ENCODE peak calls at places on chromosomes 13 and 19, in five cellular contexts. L, B, W, P and C are unnamed samples.

GRCh38 chr19:30557927-30558557 is 185.9 kb downstream of the ZNF536 start:
- DNase-seq in L (no peak), B (no peak), W (no peak), P (peak), C (no peak)

GRCh38 chr13:21639604-21640003 is 31.3 kb upstream of the FGF9 start:
- DNase-seq in L (no peak), B (no peak), W (no peak), P (no peak), C (no peak)

GRCh38 chr13:107373551-107373950 is 805.6 kb upstream of the ARGLU1 start:
- DNase-seq in L (peak), B (no peak), W (peak), P (peak), C (no peak)

GRCh38 chr13:59360108-59360507 is 803.6 kb downstream of the DIAPH3 start:
- DNase-seq in L (no peak), B (no peak), W (no peak), P (peak), C (peak)

GRCh38 chr13:31880849-31881494 is 141.6 kb downstream of the RXFP2 start:
- DNase-seq in L (no peak), B (no peak), W (no peak), P (no peak), C (no peak)

GRCh38 chr19:46674416-46675178 is 13.6 kb upstream of the DACT3 start:
- DNase-seq in L (no peak), B (peak), W (peak), P (peak), C (peak)

GRCh38 chr13:113162783-113163685 is 4.6 kb downstream of the PROZ start:
- DNase-seq in L (peak), B (no peak), W (no peak), P (no peak), C (peak)

GRCh38 chr19:14649020-14649419 is 25.6 kb downstream of the ADGRE3 start:
- DNase-seq in L (no peak), B (no peak), W (no peak), P (no peak), C (no peak)

GRCh38 chr19:29704562-29705558 is 10.2 kb downstream of the C19orf12 start:
- DNase-seq in L (no peak), B (no peak), W (no peak), P (no peak), C (no peak)

GRCh38 chr19:6020166-6020967 is 42.4 kb upstream of the RANBP3 start:
- DNase-seq in L (no peak), B (no peak), W (no peak), P (no peak), C (no peak)

GRCh38 chr19:48632692-48633147 is 4.5 kb downstream of the DBP start:
- DNase-seq in L (peak), B (no peak), W (peak), P (no peak), C (no peak)

GRCh38 chr13:101289764-101290163 is 126.5 kb downstream of the NALCN start:
- DNase-seq in L (peak), B (no peak), W (peak), P (peak), C (peak)

GRCh38 chr13:28754698-28755545 is 36.2 kb upstream of the SLC46A3 start:
- DNase-seq in L (peak), B (peak), W (no peak), P (peak), C (peak)

GRCh38 chr19:34808566-34808965 is 35.6 kb upstream of the ZNF599 start:
- DNase-seq in L (no peak), B (no peak), W (peak), P (no peak), C (no peak)

GRCh38 chr13:74574964-74575728 is 440.9 kb upstream of the KLF12 start:
- DNase-seq in L (no peak), B (no peak), W (no peak), P (peak), C (no peak)

GRCh38 chr13:22214184-22214583 is 543.3 kb downstream of the FGF9 start:
- DNase-seq in L (no peak), B (no peak), W (no peak), P (no peak), C (no peak)

GRCh38 chr19:39342647-39343305 is 555 bp downstream of the SAMD4B start:
- DNase-seq in L (peak), B (no peak), W (no peak), P (peak), C (no peak)

GRCh38 chr13:106488075-106488474 is 47.4 kb downstream of the EFNB2 start:
- DNase-seq in L (no peak), B (no peak), W (no peak), P (no peak), C (no peak)

GRCh38 chr19:44955500-44956439 is 590 bp downstream of the CLPTM1 start:
- DNase-seq in L (no peak), B (no peak), W (peak), P (no peak), C (no peak)

GRCh38 chr13:111130111-111130508 is 15.0 kb downstream of the ARHGEF7 start:
- DNase-seq in L (no peak), B (no peak), W (no peak), P (no peak), C (no peak)

GRCh38 chr13:112907916-112908315 is 61.1 kb upstream of the MCF2L start:
- DNase-seq in L (no peak), B (no peak), W (no peak), P (no peak), C (no peak)

GRCh38 chr19:1699998-1700732 is 47.8 kb upstream of the TCF3 start:
- DNase-seq in L (no peak), B (no peak), W (no peak), P (no peak), C (no peak)

GRCh38 chr19:47608074-47608907 is 643 bp upstream of the BICRA start:
- DNase-seq in L (peak), B (peak), W (peak), P (peak), C (peak)

GRCh38 chr13:44576396-44577235 is 486 bp upstream of the TSC22D1 start:
- DNase-seq in L (peak), B (no peak), W (no peak), P (no peak), C (peak)

GRCh38 chr19:8449830-8450229 is 5.1 kb downstream of the HNRNPM start:
- DNase-seq in L (no peak), B (no peak), W (no peak), P (peak), C (no peak)

GRCh38 chr13:29501674-29502073 is 93.8 kb downstream of the SLC7A1 start:
- DNase-seq in L (no peak), B (no peak), W (no peak), P (no peak), C (no peak)

GRCh38 chr13:83048419-83048818 is 833.9 kb downstream of the SLITRK1 start:
- DNase-seq in L (no peak), B (no peak), W (peak), P (no peak), C (no peak)

GRCh38 chr19:44517146-44517545 is 12.3 kb downstream of the CEACAM20 start:
- DNase-seq in L (no peak), B (no peak), W (no peak), P (no peak), C (no peak)

GRCh38 chr19:16180611-16181010 is 4.6 kb upstream of the FAM32A start:
- DNase-seq in L (peak), B (no peak), W (peak), P (peak), C (no peak)

GRCh38 chr13:112733661-112734379 is 44.0 kb downstream of the ATP11A start:
- DNase-seq in L (no peak), B (no peak), W (peak), P (peak), C (no peak)

GRCh38 chr13:109602356-109602755 is 184.0 kb downstream of the IRS2 start:
- DNase-seq in L (no peak), B (no peak), W (peak), P (no peak), C (no peak)

DNA sequence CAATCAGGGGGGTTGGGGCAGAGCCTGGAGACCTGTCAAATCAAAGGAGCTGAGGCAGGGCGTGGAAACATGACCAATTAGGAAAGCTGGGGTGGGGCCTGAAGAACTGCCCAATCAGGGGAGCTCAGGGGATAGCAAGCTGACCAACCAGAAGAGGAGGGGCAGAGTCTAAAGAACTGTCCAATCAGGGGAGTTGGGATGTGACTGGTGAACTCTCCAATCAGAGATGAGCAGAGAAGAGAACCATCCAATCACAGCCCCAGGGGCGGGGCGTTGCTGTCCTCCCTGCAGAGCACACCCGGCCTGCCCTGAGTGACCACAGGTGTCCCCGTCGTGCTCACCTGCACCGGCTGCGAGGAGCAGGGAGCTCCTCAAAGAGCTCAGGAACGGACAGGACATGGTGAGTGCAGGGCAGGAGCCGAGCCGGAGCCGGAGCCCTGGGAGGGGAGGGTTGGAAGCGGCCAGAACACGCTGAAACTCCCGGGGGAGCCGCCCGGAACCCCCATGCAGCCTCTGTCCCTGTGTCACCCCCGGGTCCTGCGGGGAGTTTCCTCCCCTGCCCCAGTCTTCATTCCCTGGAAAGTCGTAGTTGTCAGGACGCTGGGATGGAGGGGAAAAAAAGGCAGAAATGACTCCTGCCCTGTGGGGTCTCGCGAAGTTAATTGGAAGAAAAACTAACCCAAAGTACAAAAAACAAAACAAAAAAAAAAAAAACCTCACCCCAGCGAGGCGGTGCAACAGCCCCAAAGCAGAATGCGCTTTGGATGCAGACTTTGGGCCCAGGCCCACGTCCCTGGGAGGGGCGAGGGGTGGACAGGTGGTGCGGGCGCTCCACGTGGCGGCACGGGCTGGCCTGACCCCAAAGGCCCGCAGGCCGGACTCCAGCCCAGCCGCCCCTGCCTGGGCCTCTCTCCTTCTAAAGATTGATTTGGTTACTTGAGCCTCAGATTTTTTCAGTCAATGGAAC is at the start of gene ZNF556:
- DNase-seq in L (no peak), B (peak), W (no peak), P (peak), C (peak)
- H2AFZ ChIP-seq in L (no peak), B (no peak), W (no peak), P (no peak), C (no peak)

GRCh38 chr19:10222201-10222890 is 8.8 kb downstream of the S1PR2 start:
- DNase-seq in L (no peak), B (no peak), W (no peak), P (no peak), C (no peak)
- H2AFZ ChIP-seq in L (no peak), B (no peak), W (no peak), P (no peak), C (no peak)

GRCh38 chr13:114314074-114314912 is at the start of gene CHAMP1:
- DNase-seq in L (peak), B (peak), W (peak), P (peak), C (peak)
- H2AFZ ChIP-seq in L (peak), B (peak), W (peak), P (peak), C (peak)

GRCh38 chr13:64672751-64673150 is 2557.4 kb downstream of the PCDH9 start:
- DNase-seq in L (no peak), B (no peak), W (no peak), P (no peak), C (no peak)

GRCh38 chr13:64680739-64681138 is 2549.4 kb downstream of the PCDH9 start:
- DNase-seq in L (no peak), B (no peak), W (no peak), P (no peak), C (no peak)

DNA sequence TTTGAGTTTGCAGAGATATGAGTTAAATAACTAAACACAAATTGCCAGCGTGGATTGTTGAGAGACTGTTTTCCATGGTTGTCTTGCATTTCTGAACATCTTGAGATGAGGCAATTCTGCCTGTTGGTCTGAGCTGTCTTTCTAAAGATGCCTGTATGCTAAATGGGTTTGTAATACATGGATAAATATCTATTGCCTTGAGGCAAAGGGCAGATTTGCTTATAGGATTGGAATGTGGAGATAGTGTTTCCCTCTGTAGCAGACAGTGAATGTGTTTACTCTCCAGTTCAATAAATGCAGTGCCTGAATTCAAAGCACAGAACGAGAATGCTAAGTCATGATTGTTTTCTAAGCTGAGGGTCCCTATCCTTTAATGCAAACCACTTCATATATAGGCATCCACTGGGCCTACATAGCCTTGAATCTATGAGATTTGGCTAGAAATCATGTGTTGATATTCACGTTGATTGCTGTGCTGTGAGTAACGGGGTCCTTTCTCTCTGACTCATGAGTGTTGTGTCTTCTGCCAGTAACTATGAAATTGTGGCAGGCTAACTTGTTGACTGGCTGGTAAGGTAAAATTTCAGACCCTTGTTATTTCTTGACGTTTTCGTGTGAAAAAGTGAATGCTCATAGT is 2554.8 kb downstream of the PCDH9 start:
- DNase-seq in L (peak), B (no peak), W (peak), P (no peak), C (no peak)
- H2AFZ ChIP-seq in L (peak), B (no peak), W (no peak), P (peak), C (no peak)